ENCODE peak calls at places on chromosome 3, in ten cellular contexts. N is psoas muscle; H is astrocyte of the spinal cord; P is prostate gland; E is CD4-positive, alpha-beta T cell; X is PC-9; A is GM10248; M is IMR-90; T is cardiac fibroblast; Y is epithelial cell of esophagus. O is an unnamed sample.

GRCh38 chr3:122919291-122919610 is 108.3 kb downstream of the SEMA5B start:
- DNase-seq in N (no peak), H (no peak), P (no peak), E (no peak), X (no peak), A (no peak), M (no peak), T (no peak), Y (no peak), O (no peak)

GRCh38 chr3:37855363-37855970 is 6.2 kb upstream of the CTDSPL start:
- DNase-seq in N (peak; percentile 90), H (peak; percentile 73), P (peak; percentile 78), E (peak; percentile 70), X (peak; percentile 61), A (peak; percentile 75), M (peak; percentile 63), T (peak; percentile 80), Y (peak; percentile 77), O (peak; percentile 73)

GRCh38 chr3:84522893-84523292 is 435.9 kb upstream of the CADM2 start:
- DNase-seq in N (no peak), H (no peak), P (no peak), E (no peak), X (no peak), A (no peak), M (no peak), T (no peak), Y (no peak), O (no peak)

GRCh38 chr3:81048058-81048665 is 713.3 kb downstream of the GBE1 start:
- DNase-seq in N (no peak), H (no peak), P (no peak), E (no peak), X (no peak), A (no peak), M (no peak), T (no peak), Y (no peak), O (no peak)

GRCh38 chr3:50850639-50851511 is 176.1 kb downstream of the DOCK3 start:
- DNase-seq in N (no peak), H (no peak), P (no peak), E (no peak), X (no peak), A (no peak), M (no peak), T (no peak), Y (peak; percentile 81), O (no peak)

GRCh38 chr3:70861234-70861633 is 548.8 kb upstream of the MDFIC2 start:
- DNase-seq in N (no peak), H (peak; percentile 64), P (no peak), E (no peak), X (no peak), A (no peak), M (peak; percentile 94), T (peak; percentile 88), Y (peak; percentile 57), O (no peak)

GRCh38 chr3:51358981-51359380 is 26.1 kb upstream of the MANF start:
- DNase-seq in N (no peak), H (no peak), P (no peak), E (no peak), X (no peak), A (no peak), M (no peak), T (no peak), Y (no peak), O (no peak)

GRCh38 chr3:55692958-55693558 is 206.0 kb upstream of the WNT5A start:
- DNase-seq in N (no peak), H (peak; percentile 58), P (no peak), E (no peak), X (no peak), A (no peak), M (peak; percentile 81), T (peak; percentile 48), Y (peak; percentile 1), O (no peak)

GRCh38 chr3:155106059-155106458 is 25.9 kb downstream of the MME start:
- DNase-seq in N (no peak), H (no peak), P (no peak), E (no peak), X (no peak), A (no peak), M (peak; percentile 52), T (no peak), Y (no peak), O (no peak)

GRCh38 chr3:67601919-67602608 is 52.3 kb downstream of the SUCLG2 start:
- DNase-seq in N (no peak), H (peak; percentile 85), P (no peak), E (no peak), X (no peak), A (no peak), M (no peak), T (no peak), Y (no peak), O (no peak)

GRCh38 chr3:67608034-67608433 is 46.4 kb downstream of the SUCLG2 start:
- DNase-seq in N (no peak), H (no peak), P (no peak), E (no peak), X (no peak), A (no peak), M (no peak), T (no peak), Y (no peak), O (no peak)

GRCh38 chr3:67602816-67603215 is 51.6 kb downstream of the SUCLG2 start:
- DNase-seq in N (no peak), H (no peak), P (no peak), E (no peak), X (no peak), A (no peak), M (no peak), T (no peak), Y (no peak), O (no peak)

GRCh38 chr3:67601385-67601784 is 53.0 kb downstream of the SUCLG2 start:
- DNase-seq in N (no peak), H (no peak), P (no peak), E (no peak), X (no peak), A (no peak), M (no peak), T (peak; percentile 20), Y (peak; percentile 4), O (no peak)

GRCh38 chr3:67605377-67605776 is 49.0 kb downstream of the SUCLG2 start:
- DNase-seq in N (no peak), H (peak; percentile 77), P (no peak), E (no peak), X (peak; percentile 35), A (no peak), M (peak; percentile 83), T (peak; percentile 86), Y (peak; percentile 62), O (no peak)
- TF ChIP-seq CTCF in N (no peak), H (peak; percentile 57), P (no peak), E (no peak), X (no peak), A (no peak), M (peak; percentile 57), T (peak; percentile 54), Y (no peak), O (no peak)

GRCh38 chr3:130699765-130700164 is 46.9 kb downstream of the PIK3R4 start:
- DNase-seq in N (no peak), H (no peak), P (no peak), E (no peak), X (peak; percentile 42), A (peak; percentile 28), M (peak; percentile 9), T (peak; percentile 39), Y (peak; percentile 55), O (no peak)
- TF ChIP-seq CTCF in N (peak; percentile 29), H (peak; percentile 29), P (no peak), E (peak; percentile 45), X (peak; percentile 60), A (peak; percentile 44), M (peak; percentile 46), T (peak; percentile 42), Y (peak; percentile 58), O (no peak)

GRCh38 chr3:167497903-167498302 is 24.1 kb upstream of the SERPINI2 start:
- DNase-seq in N (no peak), H (no peak), P (no peak), E (no peak), X (no peak), A (no peak), M (no peak), T (no peak), Y (no peak), O (no peak)

GRCh38 chr3:167489571-167489970 is 15.7 kb upstream of the SERPINI2 start:
- DNase-seq in N (no peak), H (no peak), P (no peak), E (no peak), X (no peak), A (no peak), M (no peak), T (no peak), Y (no peak), O (no peak)

GRCh38 chr3:167487556-167487955 is 13.7 kb upstream of the SERPINI2 start:
- DNase-seq in N (no peak), H (no peak), P (no peak), E (no peak), X (no peak), A (no peak), M (no peak), T (no peak), Y (peak; percentile 44), O (no peak)

GRCh38 chr3:167491626-167492025 is 17.8 kb upstream of the SERPINI2 start:
- DNase-seq in N (no peak), H (no peak), P (no peak), E (no peak), X (no peak), A (no peak), M (no peak), T (no peak), Y (no peak), O (no peak)

DNA sequence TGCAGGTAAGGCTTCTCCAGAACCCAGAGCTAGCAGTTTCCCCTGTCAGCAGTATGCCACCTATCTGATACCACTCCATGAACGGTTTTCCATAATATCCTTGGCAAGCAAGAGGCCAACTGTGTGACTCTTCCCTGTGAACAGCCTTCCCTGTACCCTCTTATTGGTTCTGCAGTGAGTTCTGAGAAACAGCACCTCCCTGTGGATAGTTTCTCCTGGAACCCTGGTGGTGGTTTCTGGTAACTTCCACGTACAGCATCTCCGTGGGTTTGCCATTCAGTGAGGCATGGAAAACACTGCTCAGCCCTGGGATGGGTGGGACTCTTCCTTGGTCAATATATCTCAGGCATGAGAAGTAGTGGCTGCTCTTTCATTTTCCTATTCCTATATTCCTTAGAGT is 19.4 kb upstream of the SERPINI2 start:
- DNase-seq in N (no peak), H (no peak), P (no peak), E (no peak), X (no peak), A (no peak), M (no peak), T (no peak), Y (peak; percentile 4), O (no peak)
- TF ChIP-seq CTCF in N (no peak), H (peak; percentile 20), P (no peak), E (no peak), X (peak; percentile 25), A (no peak), M (no peak), T (no peak), Y (peak; percentile 31), O (peak; percentile 44)

DNA sequence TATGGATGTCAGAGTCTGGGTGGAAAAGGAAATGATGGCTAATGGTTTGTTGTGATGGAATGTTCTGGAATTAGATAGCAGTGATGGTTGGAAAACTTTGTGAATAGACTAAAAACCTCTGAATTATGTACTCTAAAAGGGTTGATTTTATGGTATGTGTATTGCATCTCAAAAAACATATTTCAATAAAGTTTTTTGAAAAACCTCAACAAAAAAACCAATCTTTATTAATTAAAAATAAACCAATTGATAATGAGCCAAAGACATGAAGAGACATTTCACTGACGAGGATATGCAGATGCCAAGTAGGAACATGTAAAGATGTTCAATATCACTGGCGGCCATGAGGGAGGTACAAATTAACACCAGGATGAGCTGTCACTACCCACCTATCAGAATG is 70.0 kb upstream of the STIMATE start:
- DNase-seq in N (no peak), H (no peak), P (no peak), E (no peak), X (no peak), A (no peak), M (no peak), T (no peak), Y (no peak), O (no peak)
- TF ChIP-seq CTCF in N (no peak), H (no peak), P (no peak), E (no peak), X (no peak), A (no peak), M (no peak), T (no peak), Y (no peak), O (no peak)